ENCODE peak calls at places on chromosome 3, in ten cellular contexts. Q is left colon; L is mesendoderm; F is upper lobe of right lung; G is CMK; U is NB4; D is OCI-LY7; X is mesothelial cell of epicardium; Y is NCI-H2171 treated with DMSO at 0.1 percent for 48 hours; I is activated T-cell treated with anti-CD3 and anti-CD28 coated beads, Interleukin-2, amount 50 U/mL, for 72 hours. B is an unnamed sample.

GRCh38 chr3:65342084-65342683 is 654.4 kb upstream of the ADAMTS9 start:
- DNase-seq in Q (peak), L (peak), F (peak), G (peak), U (peak), D (peak), X (peak), Y (peak), I (peak), B (peak)

GRCh38 chr3:195905970-195906864 is 2.1 kb downstream of the TNK2 start:
- DNase-seq in Q (no peak), L (no peak), F (no peak), G (no peak), U (no peak), D (peak), X (no peak), Y (no peak), I (peak), B (no peak)

GRCh38 chr3:141066593-141066860 is 15.4 kb downstream of the SPSB4 start:
- DNase-seq in Q (no peak), L (no peak), F (no peak), G (no peak), U (no peak), D (no peak), X (no peak), Y (no peak), I (no peak), B (no peak)

GRCh38 chr3:131896285-131896684 is 138.5 kb downstream of the CPNE4 start:
- DNase-seq in Q (no peak), L (no peak), F (no peak), G (no peak), U (no peak), D (no peak), X (no peak), Y (no peak), I (no peak), B (no peak)

GRCh38 chr3:132432639-132433038 is 15.3 kb downstream of the DNAJC13 start:
- DNase-seq in Q (no peak), L (no peak), F (no peak), G (no peak), U (peak), D (no peak), X (no peak), Y (no peak), I (no peak), B (no peak)

GRCh38 chr3:163939926-163940325 is 1138.4 kb downstream of the SI start:
- DNase-seq in Q (no peak), L (peak), F (no peak), G (no peak), U (no peak), D (no peak), X (no peak), Y (peak), I (no peak), B (no peak)

GRCh38 chr3:195160257-195160898 is 110.6 kb downstream of the XXYLT1 start:
- DNase-seq in Q (no peak), L (peak), F (no peak), G (no peak), U (no peak), D (no peak), X (no peak), Y (no peak), I (no peak), B (no peak)

GRCh38 chr3:150746791-150747590 is 16.0 kb downstream of the SIAH2 start:
- DNase-seq in Q (no peak), L (no peak), F (no peak), G (no peak), U (no peak), D (no peak), X (no peak), Y (peak), I (no peak), B (no peak)

GRCh38 chr3:153313307-153313945 is 151.4 kb downstream of the RAP2B start:
- DNase-seq in Q (no peak), L (no peak), F (no peak), G (no peak), U (no peak), D (no peak), X (no peak), Y (no peak), I (no peak), B (no peak)

GRCh38 chr3:13539671-13540070 is 9.3 kb upstream of the FBLN2 start:
- DNase-seq in Q (no peak), L (no peak), F (no peak), G (no peak), U (no peak), D (no peak), X (no peak), Y (no peak), I (no peak), B (no peak)

B was measured in stomach.